ENCODE peak calls at places on chromosomes 13 and 19, in nine cellular contexts. L is breast epithelium, T is Panc1, C is sigmoid colon, P is spleen, Z is H1, E is K562, J is HepG2, U is HCT116. O is an unnamed sample.
A peak's percentile ranks its signal among the peaks of the same experiment; 100 is the strongest.

GRCh38 chr19:18450934-18451836 is 13.3 kb upstream of the ISYNA1 start:
- DNase-seq in L (peak; percentile 72), T (no peak), C (peak; percentile 93), P (peak; percentile 95), Z (peak; percentile 100), E (peak; percentile 85), J (peak; percentile 63), U (no peak), O (peak; percentile 90)

GRCh38 chr13:53351040-53351439 is 322.4 kb downstream of the OLFM4 start:
- DNase-seq in L (no peak), T (no peak), C (no peak), P (no peak), Z (no peak), E (no peak), J (no peak), U (no peak), O (no peak)

GRCh38 chr13:75963318-75963717 is 327.2 kb downstream of the LMO7 start:
- DNase-seq in L (no peak), T (no peak), C (no peak), P (no peak), Z (no peak), E (no peak), J (peak; percentile 2), U (no peak), O (no peak)

GRCh38 chr13:98511435-98511834 is 65.5 kb downstream of the STK24 start:
- DNase-seq in L (no peak), T (no peak), C (no peak), P (no peak), Z (no peak), E (no peak), J (no peak), U (no peak), O (no peak)

GRCh38 chr19:5228932-5229777 is 111.5 kb downstream of the PTPRS start:
- DNase-seq in L (no peak), T (no peak), C (no peak), P (no peak), Z (no peak), E (peak; percentile 39), J (no peak), U (no peak), O (no peak)

GRCh38 chr19:8085606-8086464 is 33.3 kb downstream of the CCL25 start:
- DNase-seq in L (no peak), T (no peak), C (no peak), P (no peak), Z (no peak), E (peak; percentile 92), J (peak; percentile 84), U (no peak), O (peak; percentile 17)

GRCh38 chr13:101985321-101985720 is 416.5 kb downstream of the FGF14 start:
- DNase-seq in L (no peak), T (no peak), C (no peak), P (no peak), Z (no peak), E (no peak), J (no peak), U (no peak), O (no peak)

GRCh38 chr13:109945206-109945960 is 159.0 kb upstream of the IRS2 start:
- DNase-seq in L (no peak), T (no peak), C (no peak), P (no peak), Z (no peak), E (no peak), J (no peak), U (no peak), O (no peak)

DNA sequence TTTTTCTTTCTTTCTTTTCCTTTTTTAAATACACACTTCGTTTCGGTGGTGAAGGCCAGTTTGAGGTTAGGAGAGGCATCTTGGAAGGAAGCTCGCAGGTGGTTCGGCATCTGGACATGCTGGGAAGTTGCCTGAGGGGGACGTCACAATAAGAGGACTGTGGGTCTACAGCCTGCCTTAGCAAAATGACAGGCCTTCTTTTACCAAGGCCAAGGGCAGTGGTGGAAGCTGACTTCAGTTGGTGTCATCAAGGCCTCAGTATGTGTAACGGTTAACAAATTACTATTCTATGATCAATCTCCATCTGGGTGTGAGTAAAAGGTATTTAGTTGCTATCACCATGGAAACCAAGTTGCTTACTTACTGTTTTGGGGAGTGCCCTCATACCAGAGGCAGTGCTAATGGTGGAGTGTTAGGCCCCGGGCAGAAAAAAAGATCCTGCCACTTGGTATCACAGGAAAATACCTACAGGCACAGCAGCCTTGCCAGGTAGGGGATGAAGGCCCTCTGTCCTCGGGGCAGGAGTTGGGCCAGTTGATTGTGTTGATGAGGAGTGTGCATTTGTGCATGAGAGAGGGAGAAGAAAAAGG is 10.3 kb downstream of the ACTN4 start:
- DNase-seq in L (no peak), T (peak; percentile 97), C (no peak), P (no peak), Z (no peak), E (no peak), J (no peak), U (peak; percentile 71), O (no peak)
- H3K4me1 ChIP-seq in L (peaks cover 52% of the 10 kb centered on the region), T (peaks cover 100% of the 10 kb centered on the region), C (peaks cover 96% of the 10 kb centered on the region), P (peaks cover 96% of the 10 kb centered on the region), Z (peaks cover 16% of the 10 kb centered on the region), E (peaks cover 56% of the 10 kb centered on the region), J (peaks cover 98% of the 10 kb centered on the region), U (peaks cover 96% of the 10 kb centered on the region), O (peaks cover 100% of the 10 kb centered on the region)

DNA sequence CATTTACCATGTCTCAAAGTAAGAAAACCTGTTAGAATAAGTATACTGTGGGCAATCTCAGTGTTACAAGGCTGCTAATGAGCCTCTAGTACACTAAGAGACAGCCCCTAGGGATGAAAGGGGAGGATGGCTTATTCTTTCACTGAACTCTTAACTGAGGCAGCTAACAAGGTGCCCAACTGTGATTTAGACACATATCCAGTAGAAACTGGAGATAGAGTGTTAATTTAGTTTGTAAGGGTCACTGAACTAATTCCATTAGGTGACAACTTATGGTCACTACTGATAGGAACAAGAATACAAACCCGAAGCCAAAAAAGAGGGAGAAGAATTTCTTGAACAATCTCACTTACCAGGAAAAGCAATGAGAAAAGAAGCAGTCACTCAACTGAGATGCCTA is 1010.6 kb downstream of the PCDH9 start:
- DNase-seq in L (no peak), T (no peak), C (no peak), P (no peak), Z (no peak), E (no peak), J (no peak), U (no peak), O (no peak)
- H3K27me3 ChIP-seq in L (no peaks in the 10 kb centered on the region), T (no peaks in the 10 kb centered on the region), C (no peaks in the 10 kb centered on the region), P (no peaks in the 10 kb centered on the region), Z (peaks cover 16% of the 10 kb centered on the region), E (no peaks in the 10 kb centered on the region), J (no peaks in the 10 kb centered on the region), U (no peaks in the 10 kb centered on the region), O (no peaks in the 10 kb centered on the region)

GRCh38 chr19:35045667-35046300 is 4.3 kb downstream of the HPN start:
- DNase-seq in L (no peak), T (no peak), C (no peak), P (no peak), Z (no peak), E (peak; percentile 59), J (no peak), U (no peak), O (no peak)

GRCh38 chr19:35046461-35046860 is 4.9 kb downstream of the HPN start:
- DNase-seq in L (no peak), T (no peak), C (no peak), P (no peak), Z (no peak), E (no peak), J (no peak), U (no peak), O (no peak)

GRCh38 chr19:35043906-35044305 is 2.4 kb downstream of the HPN start:
- DNase-seq in L (no peak), T (no peak), C (no peak), P (no peak), Z (no peak), E (no peak), J (no peak), U (no peak), O (no peak)

GRCh38 chr19:35042954-35043604 is 1.6 kb downstream of the HPN start:
- DNase-seq in L (no peak), T (no peak), C (no peak), P (no peak), Z (no peak), E (no peak), J (peak; percentile 43), U (no peak), O (no peak)

DNA sequence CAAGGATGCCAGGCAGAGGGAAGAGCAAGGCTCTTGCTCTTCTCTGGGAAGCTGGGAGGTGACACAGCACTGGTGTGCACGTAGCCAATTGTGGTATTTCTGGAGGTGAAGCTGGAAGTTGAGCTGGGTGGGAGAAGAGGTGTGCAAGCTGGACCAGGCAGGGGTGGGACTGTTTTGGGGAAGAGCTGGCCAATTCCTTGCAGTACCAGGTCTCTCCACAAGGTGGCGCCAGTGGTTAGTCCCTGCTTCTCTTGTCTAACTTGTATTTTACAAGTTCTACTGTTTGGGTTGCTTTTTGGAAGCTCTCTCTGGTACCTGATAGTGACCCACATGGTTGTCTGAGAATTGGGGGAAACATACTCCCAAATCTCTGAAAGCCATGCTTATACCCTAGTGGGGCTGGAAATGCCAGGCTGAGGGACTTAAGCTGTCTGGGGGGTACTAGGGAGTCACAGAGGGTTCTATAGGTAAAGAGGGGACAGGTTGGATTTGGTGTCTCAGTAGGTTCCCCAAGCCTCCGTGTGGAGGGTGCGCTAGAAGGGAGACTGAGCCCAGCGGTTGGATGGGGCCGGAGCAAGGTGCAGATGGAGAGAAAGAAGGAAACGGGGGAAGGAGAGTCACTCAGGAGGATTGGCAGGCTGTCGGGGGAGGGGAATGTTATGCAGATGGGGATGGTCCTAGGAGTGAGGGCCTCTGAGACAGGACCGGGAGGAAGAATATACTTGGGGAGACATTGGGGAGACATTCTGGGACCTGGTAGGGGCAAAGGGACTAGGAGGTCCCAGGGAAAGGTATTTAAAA is 3.0 kb downstream of the HPN start:
- DNase-seq in L (no peak), T (peak; percentile 63), C (no peak), P (no peak), Z (peak; percentile 95), E (peak; percentile 80), J (peak; percentile 28), U (no peak), O (peak; percentile 62)
- TF ChIP-seq POLR2AphosphoS5 in L (no peak), T (no peak), C (no peak), P (no peak), Z (no peak), E (no peak), J (no peak), U (no peak), O (no peak)

GRCh38 chr13:80199585-80200292 is 141.2 kb downstream of the SPRY2 start:
- DNase-seq in L (no peak), T (no peak), C (no peak), P (no peak), Z (no peak), E (no peak), J (no peak), U (no peak), O (no peak)

GRCh38 chr13:80196756-80197155 is 144.2 kb downstream of the SPRY2 start:
- DNase-seq in L (no peak), T (no peak), C (no peak), P (no peak), Z (no peak), E (no peak), J (no peak), U (no peak), O (no peak)

GRCh38 chr13:80199067-80199466 is 141.9 kb downstream of the SPRY2 start:
- DNase-seq in L (no peak), T (no peak), C (no peak), P (no peak), Z (no peak), E (no peak), J (no peak), U (no peak), O (no peak)

GRCh38 chr13:80204642-80205041 is 136.3 kb downstream of the SPRY2 start:
- DNase-seq in L (no peak), T (no peak), C (no peak), P (no peak), Z (no peak), E (no peak), J (no peak), U (no peak), O (no peak)

DNA sequence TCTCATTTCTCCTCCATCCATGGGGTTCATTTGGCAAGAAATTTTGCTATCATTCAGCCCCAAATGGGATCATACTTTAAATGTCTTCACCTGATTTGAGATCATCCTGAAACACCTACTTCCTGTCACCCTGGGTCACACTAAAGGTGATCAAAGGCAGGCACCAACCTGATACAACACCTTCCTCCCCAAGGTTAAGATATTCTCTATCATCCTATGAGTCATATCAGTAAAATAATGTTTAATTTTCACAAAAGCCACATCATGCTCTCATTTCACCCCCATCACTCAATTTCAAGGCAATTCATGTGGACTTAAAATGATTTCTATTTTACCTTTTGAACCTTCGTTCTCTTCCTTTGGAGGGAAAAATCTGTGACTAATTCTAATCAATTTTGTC is 139.2 kb downstream of the SPRY2 start:
- DNase-seq in L (no peak), T (no peak), C (no peak), P (no peak), Z (no peak), E (no peak), J (no peak), U (no peak), O (no peak)
- H3K4me1 ChIP-seq in L (no peaks in the 10 kb centered on the region), T (no peaks in the 10 kb centered on the region), C (no peaks in the 10 kb centered on the region), P (no peaks in the 10 kb centered on the region), Z (no peaks in the 10 kb centered on the region), E (no peaks in the 10 kb centered on the region), J (no peaks in the 10 kb centered on the region), U (no peaks in the 10 kb centered on the region), O (no peaks in the 10 kb centered on the region)